ENCODE peak calls at places on chromosomes 3 and 15, in four cellular contexts. I is lung, Q is foreskin keratinocyte, M is kidney epithelial cell. O is an unnamed sample.

GRCh38 chr3:56593455-56594158 is 36.6 kb downstream of the CCDC66 start:
- DNase-seq in I (no peak), Q (no peak), M (no peak), O (no peak)

GRCh38 chr3:16466822-16467221 is 46.7 kb downstream of the RFTN1 start:
- DNase-seq in I (no peak), Q (no peak), M (no peak), O (no peak)

GRCh38 chr15:71559098-71559497 is 251.3 kb upstream of the NR2E3 start:
- DNase-seq in I (no peak), Q (peak), M (peak), O (no peak)

GRCh38 chr3:129346690-129347440 is 68.2 kb downstream of the HMCES start:
- DNase-seq in I (no peak), Q (no peak), M (no peak), O (no peak)

GRCh38 chr3:142180761-142181362 is 31.5 kb upstream of the TFDP2 start:
- DNase-seq in I (no peak), Q (peak), M (no peak), O (no peak)

GRCh38 chr15:59001946-59002345 is 14.5 kb downstream of the RNF111 start:
- DNase-seq in I (no peak), Q (no peak), M (no peak), O (no peak)

GRCh38 chr3:141367038-141367730 is 1.1 kb upstream of the ZBTB38 start:
- DNase-seq in I (no peak), Q (peak), M (peak), O (no peak)

GRCh38 chr3:66099541-66100065 is 60.9 kb upstream of the MAGI1 start:
- DNase-seq in I (no peak), Q (no peak), M (no peak), O (no peak)

GRCh38 chr15:94306700-94307650 is 75.6 kb downstream of the MCTP2 start:
- DNase-seq in I (no peak), Q (peak), M (peak), O (no peak)

GRCh38 chr15:66474140-66474539 is 23.4 kb downstream of the SNAPC5 start:
- DNase-seq in I (no peak), Q (no peak), M (no peak), O (no peak)

GRCh38 chr3:136473716-136474326 is 223.7 kb downstream of the PCCB start:
- DNase-seq in I (no peak), Q (no peak), M (no peak), O (no peak)

GRCh38 chr15:98776607-98777281 is 128.4 kb downstream of the IGF1R start:
- DNase-seq in I (peak), Q (no peak), M (peak), O (no peak)

GRCh38 chr3:45241206-45241605 is 15.1 kb upstream of the TMEM158 start:
- DNase-seq in I (no peak), Q (no peak), M (no peak), O (no peak)

GRCh38 chr3:143171141-143171651 is 51.6 kb downstream of the CHST2 start:
- DNase-seq in I (no peak), Q (no peak), M (no peak), O (no peak)

GRCh38 chr15:89396723-89397652 is 62.4 kb upstream of the POLG start:
- DNase-seq in I (no peak), Q (no peak), M (no peak), O (no peak)

DNA sequence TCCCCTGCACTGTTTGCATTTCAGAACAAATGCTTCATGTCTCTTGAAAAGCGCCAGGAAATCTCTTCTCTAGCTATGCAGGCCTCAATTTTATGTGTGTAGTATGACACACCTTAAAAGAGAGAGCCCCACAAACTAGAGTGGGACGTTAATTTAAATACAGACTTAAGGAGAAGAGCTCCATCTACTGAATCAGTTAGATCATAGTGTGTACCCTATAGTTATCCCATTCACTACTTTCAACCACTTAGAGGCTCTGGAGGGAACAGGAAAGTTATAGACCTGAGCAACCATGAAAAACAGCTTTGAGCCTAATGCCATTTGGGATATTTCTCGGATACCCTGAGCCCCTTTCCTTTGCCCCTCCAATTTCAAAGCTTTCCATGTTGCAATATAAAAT is 153.7 kb downstream of the TIGIT start:
- DNase-seq in I (no peak), Q (no peak), M (no peak), O (no peak)
- TF ChIP-seq CTCF in I (no peak), Q (no peak), M (no peak), O (no peak)

DNA sequence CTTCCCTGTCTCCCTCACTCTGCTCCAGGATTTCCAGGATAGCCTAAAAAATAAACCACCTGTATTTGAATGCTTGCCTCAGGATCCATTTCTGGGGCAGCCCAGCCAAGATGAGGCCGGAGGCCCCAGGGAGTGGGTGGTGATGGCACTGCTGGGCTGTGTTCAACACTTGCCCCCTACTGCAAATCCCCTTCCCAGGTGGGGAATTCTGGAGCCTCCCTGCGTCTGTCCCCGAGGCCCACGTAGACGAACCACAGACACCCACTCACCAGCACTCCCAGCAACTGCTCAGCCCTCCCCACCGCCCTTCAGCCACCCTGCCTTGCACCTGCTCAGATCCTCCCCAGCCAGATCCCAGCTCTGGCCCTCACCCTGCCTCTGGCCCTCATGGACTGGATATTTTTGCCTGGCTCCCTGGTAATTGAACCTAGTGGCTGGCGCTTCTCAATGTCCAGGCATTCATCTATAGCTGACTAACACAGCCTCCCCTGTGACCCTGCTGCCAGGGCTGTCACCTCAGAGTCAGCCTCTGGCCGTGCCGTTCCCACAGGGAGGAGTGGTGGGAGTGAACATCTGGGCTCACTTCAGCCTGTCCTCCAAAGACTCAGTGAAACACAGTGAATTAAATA is 17.1 kb upstream of the EPB42 start:
- DNase-seq in I (no peak), Q (no peak), M (no peak), O (no peak)
- TF ChIP-seq CTCF in I (no peak), Q (no peak), M (no peak), O (no peak)

GRCh38 chr3:171615742-171616141 is 155.5 kb upstream of the TNIK start:
- DNase-seq in I (no peak), Q (peak), M (no peak), O (no peak)

GRCh38 chr3:171615281-171615680 is 155.1 kb upstream of the TNIK start:
- DNase-seq in I (no peak), Q (no peak), M (no peak), O (no peak)

GRCh38 chr3:171616798-171617197 is 156.6 kb upstream of the TNIK start:
- DNase-seq in I (no peak), Q (no peak), M (no peak), O (no peak)

GRCh38 chr3:171614318-171614967 is 154.2 kb upstream of the TNIK start:
- DNase-seq in I (no peak), Q (no peak), M (no peak), O (no peak)
- TF ChIP-seq CTCF in I (no peak), Q (peak), M (peak), O (peak)

GRCh38 chr15:41465822-41466421 is 27.8 kb upstream of the ITPKA start:
- DNase-seq in I (no peak), Q (peak), M (no peak), O (no peak)
- TF ChIP-seq CTCF in I (peak), Q (peak), M (peak), O (peak)

GRCh38 chr3:25468866-25469319 is 40.8 kb downstream of the RARB start:
- DNase-seq in I (no peak), Q (no peak), M (no peak), O (no peak)
- TF ChIP-seq CTCF in I (no peak), Q (no peak), M (peak), O (no peak)

GRCh38 chr3:7630925-7631324 is 770.0 kb downstream of the GRM7 start:
- DNase-seq in I (no peak), Q (no peak), M (no peak), O (peak)
- TF ChIP-seq CTCF in I (no peak), Q (no peak), M (peak), O (no peak)

DNA sequence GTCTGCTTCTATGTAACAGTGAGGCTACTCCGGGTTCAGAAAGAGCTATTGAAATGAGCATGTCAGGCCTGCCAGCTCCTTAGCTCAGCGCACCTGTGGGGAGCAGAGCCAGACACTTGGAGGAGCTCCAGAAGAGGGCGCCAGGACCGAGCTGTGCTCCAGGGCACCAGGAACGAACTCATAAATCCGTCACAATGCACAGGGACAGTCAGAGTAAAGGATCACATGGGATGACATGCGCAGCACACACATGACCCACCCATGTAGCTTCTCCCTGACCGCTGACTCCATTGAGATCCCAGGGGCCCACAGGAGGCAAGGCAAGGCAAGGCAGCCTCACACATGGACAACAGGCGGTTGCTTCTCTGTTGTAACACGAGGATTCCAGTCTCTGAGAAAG is 26.0 kb upstream of the GNB5 start:
- DNase-seq in I (no peak), Q (peak), M (no peak), O (no peak)
- TF ChIP-seq CTCF in I (no peak), Q (peak), M (no peak), O (no peak)

O was measured in mesothelial cell of epicardium.